ENCODE peak calls at places on chromosomes 1 and 21, in eight cellular contexts. One of them, this sample, is unnamed.

GRCh38 chr1:111615874-111616715 is 3.5 kb upstream of the RAP1A start:
- DNase-seq in kidney glomerular epithelial cell: no peak
- DNase-seq in lower lobe of right lung: no peak
- DNase-seq in GDM1: peak
- DNase-seq in sciatic nerve: no peak
- DNase-seq in GM13977: peak
- DNase-seq in progenitor cell of endocrine pancreas: no peak
- DNase-seq in CD4-positive, alpha-beta T cell: no peak
- DNase-seq in this sample: peak

GRCh38 chr1:72037745-72038343 is 244.5 kb downstream of the NEGR1 start:
- DNase-seq in kidney glomerular epithelial cell: peak
- DNase-seq in lower lobe of right lung: no peak
- DNase-seq in GDM1: peak
- DNase-seq in sciatic nerve: peak
- DNase-seq in GM13977: peak
- DNase-seq in progenitor cell of endocrine pancreas: no peak
- DNase-seq in CD4-positive, alpha-beta T cell: no peak
- DNase-seq in this sample: no peak

GRCh38 chr21:27561116-27561515 is 594.2 kb upstream of the ADAMTS5 start:
- DNase-seq in kidney glomerular epithelial cell: no peak
- DNase-seq in lower lobe of right lung: peak
- DNase-seq in GDM1: no peak
- DNase-seq in sciatic nerve: no peak
- DNase-seq in GM13977: no peak
- DNase-seq in progenitor cell of endocrine pancreas: no peak
- DNase-seq in CD4-positive, alpha-beta T cell: no peak
- DNase-seq in this sample: no peak

GRCh38 chr1:203621559-203622130 is 5.0 kb upstream of the ATP2B4 start:
- DNase-seq in kidney glomerular epithelial cell: no peak
- DNase-seq in lower lobe of right lung: no peak
- DNase-seq in GDM1: no peak
- DNase-seq in sciatic nerve: no peak
- DNase-seq in GM13977: no peak
- DNase-seq in progenitor cell of endocrine pancreas: no peak
- DNase-seq in CD4-positive, alpha-beta T cell: no peak
- DNase-seq in this sample: no peak

GRCh38 chr1:154520333-154520732 is 18.1 kb upstream of the SHE start:
- DNase-seq in kidney glomerular epithelial cell: no peak
- DNase-seq in lower lobe of right lung: no peak
- DNase-seq in GDM1: no peak
- DNase-seq in sciatic nerve: no peak
- DNase-seq in GM13977: no peak
- DNase-seq in progenitor cell of endocrine pancreas: no peak
- DNase-seq in CD4-positive, alpha-beta T cell: no peak
- DNase-seq in this sample: no peak

GRCh38 chr1:209584186-209584776 is 767 bp downstream of the CAMK1G start:
- DNase-seq in kidney glomerular epithelial cell: no peak
- DNase-seq in lower lobe of right lung: no peak
- DNase-seq in GDM1: no peak
- DNase-seq in sciatic nerve: no peak
- DNase-seq in GM13977: no peak
- DNase-seq in progenitor cell of endocrine pancreas: no peak
- DNase-seq in CD4-positive, alpha-beta T cell: no peak
- DNase-seq in this sample: no peak

GRCh38 chr1:157176591-157177121 is 38.5 kb upstream of the ETV3 start:
- DNase-seq in kidney glomerular epithelial cell: no peak
- DNase-seq in lower lobe of right lung: no peak
- DNase-seq in GDM1: no peak
- DNase-seq in sciatic nerve: no peak
- DNase-seq in GM13977: no peak
- DNase-seq in progenitor cell of endocrine pancreas: no peak
- DNase-seq in CD4-positive, alpha-beta T cell: no peak
- DNase-seq in this sample: no peak

GRCh38 chr1:151837841-151838490 is 1.7 kb downstream of the C2CD4D start:
- DNase-seq in kidney glomerular epithelial cell: no peak
- DNase-seq in lower lobe of right lung: no peak
- DNase-seq in GDM1: no peak
- DNase-seq in sciatic nerve: no peak
- DNase-seq in GM13977: peak
- DNase-seq in progenitor cell of endocrine pancreas: no peak
- DNase-seq in CD4-positive, alpha-beta T cell: no peak
- DNase-seq in this sample: no peak

This sample was measured in GF-D8.